ENCODE peak calls at places on chromosome 3, in seven cellular contexts. F is cerebellum; Y is GM19239; V is AG09309; S is progenitor cell of endocrine pancreas; M is activated CD4-positive, alpha-beta T cell treated with anti-CD3 and anti-CD28 coated beads, Interleukin-2, amount 50 U/mL, for 1 hour; P is GM12892. A is an unnamed sample.

GRCh38 chr3:10666621-10667020 is 149.4 kb upstream of the SLC6A11 start:
- DNase-seq in F (peak; percentile 41), Y (peak; percentile 18), V (no peak), S (no peak), M (no peak), P (no peak), A (no peak)

GRCh38 chr3:121748638-121749275 is 784 bp downstream of the GOLGB1 start:
- DNase-seq in F (no peak), Y (no peak), V (peak; percentile 10), S (no peak), M (no peak), P (no peak), A (no peak)

GRCh38 chr3:56681963-56682457 is 1.1 kb downstream of the TASOR start:
- DNase-seq in F (no peak), Y (no peak), V (peak; percentile 0), S (no peak), M (no peak), P (no peak), A (no peak)

GRCh38 chr3:49533786-49534519 is 20.3 kb upstream of the BSN start:
- DNase-seq in F (no peak), Y (no peak), V (no peak), S (no peak), M (no peak), P (no peak), A (no peak)

GRCh38 chr3:143567823-143568222 is 280.4 kb downstream of the SLC9A9 start:
- DNase-seq in F (no peak), Y (no peak), V (no peak), S (no peak), M (no peak), P (no peak), A (no peak)

GRCh38 chr3:101124125-101124524 is 130.9 kb upstream of the ABI3BP start:
- DNase-seq in F (no peak), Y (no peak), V (no peak), S (no peak), M (no peak), P (no peak), A (no peak)

GRCh38 chr3:44509393-44509921 is 32.0 kb upstream of the ZNF445 start:
- DNase-seq in F (no peak), Y (no peak), V (no peak), S (no peak), M (no peak), P (no peak), A (no peak)

GRCh38 chr3:195750797-195751520 is 30.2 kb downstream of the MUC20 start:
- DNase-seq in F (no peak), Y (no peak), V (no peak), S (no peak), M (no peak), P (no peak), A (no peak)

GRCh38 chr3:29936054-29936453 is 655.2 kb downstream of the RBMS3 start:
- DNase-seq in F (no peak), Y (no peak), V (no peak), S (no peak), M (no peak), P (no peak), A (no peak)

GRCh38 chr3:5390221-5390620 is 202.7 kb downstream of the EDEM1 start:
- DNase-seq in F (no peak), Y (no peak), V (no peak), S (no peak), M (no peak), P (no peak), A (no peak)

GRCh38 chr3:47163990-47164848 is at the start of gene SETD2:
- DNase-seq in F (peak; percentile 94), Y (peak; percentile 81), V (peak; percentile 68), S (peak; percentile 80), M (peak; percentile 83), P (peak; percentile 77), A (peak; percentile 90)

GRCh38 chr3:184766555-184767261 is 45.3 kb upstream of the VPS8 start:
- DNase-seq in F (no peak), Y (no peak), V (no peak), S (no peak), M (no peak), P (no peak), A (no peak)

GRCh38 chr3:100533176-100533575 is 40.8 kb downstream of the TMEM45A start:
- DNase-seq in F (no peak), Y (no peak), V (peak; percentile 81), S (no peak), M (no peak), P (no peak), A (no peak)

GRCh38 chr3:13276438-13277129 is 143.5 kb downstream of the NUP210 start:
- DNase-seq in F (peak; percentile 77), Y (no peak), V (no peak), S (no peak), M (no peak), P (no peak), A (no peak)

GRCh38 chr3:99475229-99475628 is 163.2 kb upstream of the COL8A1 start:
- DNase-seq in F (no peak), Y (no peak), V (no peak), S (no peak), M (no peak), P (no peak), A (no peak)

GRCh38 chr3:10688126-10688525 is 127.9 kb upstream of the SLC6A11 start:
- DNase-seq in F (no peak), Y (no peak), V (no peak), S (no peak), M (no peak), P (no peak), A (no peak)

GRCh38 chr3:114417682-114418081 is 123.9 kb downstream of the TIGIT start:
- DNase-seq in F (no peak), Y (no peak), V (no peak), S (no peak), M (no peak), P (no peak), A (no peak)

GRCh38 chr3:17775073-17775472 is 32.6 kb upstream of the TBC1D5 start:
- DNase-seq in F (no peak), Y (no peak), V (no peak), S (no peak), M (no peak), P (no peak), A (no peak)

GRCh38 chr3:131282379-131282778 is 99.2 kb upstream of the NUDT16 start:
- DNase-seq in F (no peak), Y (no peak), V (no peak), S (no peak), M (no peak), P (no peak), A (no peak)

GRCh38 chr3:9862391-9863235 is 17.4 kb downstream of the CIDEC start:
- DNase-seq in F (peak; percentile 25), Y (peak; percentile 31), V (no peak), S (peak; percentile 52), M (peak; percentile 22), P (peak; percentile 56), A (no peak)

A was measured in amniotic stem cell.